ENCODE peak calls at places on chromosome 12, in six cellular contexts. Q, Z, B, C, K and U are unnamed samples.

GRCh38 chr12:1843641-1844005 is 23.3 kb downstream of the LRTM2 start:
- DNase-seq in C (peak), Q (no peak), Z (no peak), K (no peak), B (no peak), U (no peak)

GRCh38 chr12:58741226-58741625 is 179.1 kb downstream of the LRIG3 start:
- DNase-seq in B (no peak), C (no peak), K (no peak), Q (no peak), Z (no peak), U (no peak)

GRCh38 chr12:39587247-39587646 is 32.4 kb downstream of the ABCD2 start:
- DNase-seq in Z (no peak), B (no peak), K (peak), Q (no peak), C (peak), U (peak)

GRCh38 chr12:64883264-64884163 is 59.1 kb downstream of the TBC1D30 start:
- DNase-seq in K (peak), C (peak), B (no peak), Q (no peak), Z (no peak), U (no peak)

GRCh38 chr12:120668091-120668796 is 18.7 kb upstream of the MLEC start:
- DNase-seq in Q (no peak), K (no peak), Z (no peak), B (no peak), C (no peak), U (no peak)

GRCh38 chr12:62660763-62661162 is 194.1 kb downstream of the MON2 start:
- DNase-seq in Q (no peak), K (peak), Z (no peak), B (no peak), C (no peak), U (peak)

GRCh38 chr12:68824597-68825250 is 16.7 kb downstream of the MDM2 start:
- DNase-seq in B (no peak), Q (no peak), Z (no peak), C (no peak), K (no peak), U (no peak)

GRCh38 chr12:128109636-128110035 is 157.3 kb upstream of the TMEM132C start:
- DNase-seq in Z (no peak), C (no peak), K (no peak), Q (no peak), B (no peak), U (no peak)

GRCh38 chr12:21065845-21066244 is 65.1 kb upstream of the SLCO1B1 start:
- DNase-seq in K (peak), Z (no peak), C (peak), B (no peak), Q (no peak), U (peak)

GRCh38 chr12:76199808-76200207 is 115.3 kb upstream of the NAP1L1 start:
- DNase-seq in C (peak), Q (no peak), Z (no peak), B (no peak), K (no peak), U (peak)

GRCh38 chr12:5907812-5908211 is 37.2 kb downstream of the ANO2 start:
- DNase-seq in Q (no peak), C (no peak), Z (no peak), K (no peak), B (no peak), U (peak)

GRCh38 chr12:125092872-125093680 is 27.8 kb downstream of the AACS start:
- DNase-seq in Z (no peak), Q (no peak), B (peak), K (peak), C (no peak), U (peak)

GRCh38 chr12:18375131-18375530 is 113.8 kb downstream of the PIK3C2G start:
- DNase-seq in C (no peak), K (no peak), Z (no peak), B (no peak), Q (no peak), U (no peak)

GRCh38 chr12:124898200-124898950 is 16.1 kb downstream of the UBC start:
- DNase-seq in K (peak), C (peak), B (peak), Z (peak), Q (no peak), U (peak)

GRCh38 chr12:2501464-2502181 is 293.1 kb upstream of the FKBP4 start:
- DNase-seq in Z (no peak), B (peak), Q (no peak), K (no peak), C (no peak), U (no peak)

GRCh38 chr12:68532204-68532886 is 78.4 kb upstream of the RAP1B start:
- DNase-seq in B (no peak), C (no peak), K (no peak), Q (no peak), Z (no peak), U (no peak)

GRCh38 chr12:100871335-100871734 is 76.8 kb downstream of the ANO4 start:
- DNase-seq in C (no peak), Q (no peak), Z (no peak), K (no peak), B (no peak), U (no peak)

GRCh38 chr12:66235626-66236281 is 46.7 kb downstream of the IRAK3 start:
- DNase-seq in Q (no peak), B (no peak), K (peak), C (peak), Z (no peak), U (peak)

GRCh38 chr12:106243620-106244019 is 4.2 kb downstream of the CKAP4 start:
- DNase-seq in K (no peak), C (no peak), B (no peak), Q (no peak), Z (no peak), U (no peak)

GRCh38 chr12:51868821-51869489 is 18.9 kb upstream of the ANKRD33 start:
- DNase-seq in K (no peak), Q (no peak), B (no peak), Z (no peak), C (no peak), U (no peak)

GRCh38 chr12:51890135-51890464 is 2.2 kb downstream of the ANKRD33 start:
- DNase-seq in Z (no peak), B (no peak), K (no peak), Q (no peak), C (no peak), U (no peak)

GRCh38 chr12:75634244-75635222 is 123.1 kb upstream of the KRR1 start:
- DNase-seq in K (no peak), B (no peak), Q (no peak), C (no peak), Z (no peak), U (peak)

GRCh38 chr12:54419088-54419887 is at the start of gene ITGA5:
- DNase-seq in K (peak), Q (peak), C (peak), Z (peak), B (peak), U (peak)

GRCh38 chr12:34033628-34034296 is 11.5 kb downstream of the ALG10 start:
- DNase-seq in Q (no peak), B (no peak), C (peak), Z (no peak), K (peak), U (peak)

GRCh38 chr12:128783129-128783574 is 40.6 kb downstream of the SLC15A4 start:
- DNase-seq in Q (peak), C (no peak), B (no peak), K (no peak), Z (no peak), U (peak)

GRCh38 chr12:113396828-113397496 is 6.7 kb downstream of the SDS start:
- DNase-seq in K (no peak), Z (no peak), Q (no peak), B (no peak), C (no peak), U (no peak)

GRCh38 chr12:46701356-46701755 is 124.4 kb downstream of the SLC38A4 start:
- DNase-seq in Z (no peak), C (no peak), B (no peak), Q (no peak), K (no peak), U (no peak)

GRCh38 chr12:88237954-88238353 is 95.8 kb downstream of the TMTC3 start:
- DNase-seq in Q (no peak), B (no peak), C (no peak), K (peak), Z (no peak), U (peak)

GRCh38 chr12:89051065-89051677 is 301.1 kb downstream of the DUSP6 start:
- DNase-seq in K (peak), C (peak), Z (peak), Q (no peak), B (no peak), U (peak)

GRCh38 chr12:12353276-12353675 is 3.2 kb upstream of the MANSC1 start:
- DNase-seq in C (no peak), K (no peak), Z (no peak), Q (no peak), B (no peak), U (no peak)

GRCh38 chr12:12356467-12356885 is 402 bp upstream of the BORCS5 start:
- DNase-seq in B (no peak), Q (no peak), C (no peak), K (no peak), Z (no peak), U (no peak)

GRCh38 chr12:12349711-12350665 is at the start of gene MANSC1:
- DNase-seq in C (peak), K (peak), Z (peak), B (peak), Q (peak), U (peak)

GRCh38 chr12:12353807-12354206 is 3.1 kb upstream of the BORCS5 start:
- DNase-seq in B (no peak), Z (no peak), C (no peak), K (no peak), Q (peak), U (no peak)

GRCh38 chr12:12350868-12351463 is 924 bp upstream of the MANSC1 start:
- DNase-seq in B (no peak), K (peak), Z (no peak), C (no peak), Q (no peak), U (no peak)
- H3K4me3 ChIP-seq in B (no peak), K (peak), Z (no peak), C (peak), Q (no peak), U (no peak)

DNA sequence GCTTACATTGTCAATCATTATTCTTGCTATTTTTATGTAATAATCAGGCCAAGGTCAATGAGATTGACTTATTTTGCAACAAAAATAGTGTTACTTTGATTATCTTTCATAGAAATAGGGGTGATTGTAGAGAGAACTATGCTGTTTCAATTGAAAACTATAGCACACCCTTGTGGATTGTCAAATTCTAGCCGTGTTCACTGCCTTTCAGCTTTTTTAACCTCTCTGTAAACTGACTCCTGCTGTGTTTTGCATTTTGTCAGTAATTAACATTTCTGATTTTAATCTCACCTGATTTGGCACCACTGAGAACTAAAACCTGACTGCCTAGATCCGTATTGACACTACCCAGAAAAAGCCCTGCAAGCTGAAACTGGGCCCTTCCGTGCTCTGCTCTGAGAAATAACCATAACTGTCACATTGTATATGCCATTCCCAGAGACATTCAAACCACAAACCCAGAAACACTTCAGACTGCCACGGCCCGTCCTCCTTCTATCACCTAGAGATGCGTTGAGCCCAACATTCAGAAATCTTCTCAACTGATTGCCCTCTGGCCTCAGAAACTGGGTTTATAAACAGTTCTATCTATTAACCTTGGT is 26.6 kb upstream of the ETV6 start:
- DNase-seq in B (no peak), K (no peak), Z (no peak), Q (no peak), C (peak), U (no peak)
- TF ChIP-seq CTCF in B (peak), K (no peak), Z (no peak), Q (no peak), C (peak), U (peak)

GRCh38 chr12:123078114-123078465 is 72.8 kb downstream of the PITPNM2 start:
- DNase-seq in C (no peak), B (no peak), Z (no peak), K (no peak), Q (no peak), U (no peak)

GRCh38 chr12:123075591-123076171 is 75.2 kb downstream of the PITPNM2 start:
- DNase-seq in Q (peak), B (no peak), K (no peak), Z (no peak), C (peak), U (no peak)

GRCh38 chr12:123077298-123078113 is 73.4 kb downstream of the PITPNM2 start:
- DNase-seq in K (no peak), B (no peak), C (no peak), Q (no peak), Z (no peak), U (no peak)

GRCh38 chr12:123075092-123075491 is 75.8 kb downstream of the PITPNM2 start:
- DNase-seq in K (no peak), Q (no peak), C (no peak), B (no peak), Z (no peak), U (no peak)

DNA sequence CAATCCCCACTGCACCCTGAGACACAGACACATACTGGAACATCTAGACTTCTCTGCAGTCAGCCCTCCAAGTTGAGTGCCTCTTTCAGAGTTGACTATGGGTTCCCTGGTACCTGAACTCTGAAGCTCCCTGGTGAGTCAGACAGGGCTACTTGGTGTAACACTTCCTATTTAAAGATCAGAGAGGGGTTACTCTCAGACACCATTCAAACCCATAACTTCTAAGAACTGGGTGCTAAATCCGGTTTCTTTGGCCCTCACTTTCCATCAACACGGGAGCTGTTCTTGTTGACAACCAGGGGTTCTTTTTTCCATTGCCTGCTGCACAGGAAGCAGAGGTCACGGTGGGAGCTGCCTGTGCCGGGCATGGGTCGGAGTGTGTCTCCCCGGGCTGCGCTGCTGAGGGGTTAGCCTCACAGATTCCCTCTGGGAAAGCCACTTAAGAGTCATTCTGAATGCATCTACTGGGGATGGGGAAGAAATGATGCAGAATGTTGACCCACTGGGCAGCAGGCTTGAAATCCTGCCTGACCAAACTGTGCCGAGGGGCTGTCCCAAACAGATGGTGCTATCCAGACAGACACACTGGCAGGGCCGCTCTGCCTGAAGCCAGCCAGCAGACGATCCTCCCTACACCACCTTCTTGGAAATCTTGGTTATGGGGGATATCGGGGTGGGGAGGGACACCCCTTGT is 74.1 kb downstream of the PITPNM2 start:
- DNase-seq in Q (no peak), C (no peak), K (no peak), B (no peak), Z (no peak), U (no peak)
- H3K4me3 ChIP-seq in Q (no peak), C (no peak), K (no peak), B (no peak), Z (no peak), U (no peak)

DNA sequence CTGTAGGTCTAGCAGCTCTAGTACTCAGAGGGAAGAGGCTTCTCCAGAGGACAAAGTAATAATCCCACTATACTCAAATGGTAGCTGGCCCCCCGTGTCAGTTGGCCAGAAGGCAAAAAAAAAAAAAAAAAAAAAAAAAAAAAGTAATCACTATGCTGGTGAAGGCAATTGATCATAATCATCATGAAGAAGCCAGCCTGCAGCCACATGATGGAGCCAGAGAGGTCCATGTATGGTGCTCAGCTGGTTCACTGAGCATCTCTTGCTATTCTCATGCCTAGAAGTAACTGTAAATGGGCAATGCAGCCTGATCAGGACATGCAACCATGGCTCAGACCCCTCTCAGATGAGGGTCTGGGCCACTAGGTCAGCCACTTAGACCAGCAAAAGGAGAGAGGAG is 378.8 kb downstream of the MED13L start:
- DNase-seq in K (peak), Z (no peak), C (peak), Q (no peak), B (no peak), U (no peak)
- TF ChIP-seq CTCF in K (peak), Z (no peak), C (peak), Q (no peak), B (no peak), U (no peak)

DNA sequence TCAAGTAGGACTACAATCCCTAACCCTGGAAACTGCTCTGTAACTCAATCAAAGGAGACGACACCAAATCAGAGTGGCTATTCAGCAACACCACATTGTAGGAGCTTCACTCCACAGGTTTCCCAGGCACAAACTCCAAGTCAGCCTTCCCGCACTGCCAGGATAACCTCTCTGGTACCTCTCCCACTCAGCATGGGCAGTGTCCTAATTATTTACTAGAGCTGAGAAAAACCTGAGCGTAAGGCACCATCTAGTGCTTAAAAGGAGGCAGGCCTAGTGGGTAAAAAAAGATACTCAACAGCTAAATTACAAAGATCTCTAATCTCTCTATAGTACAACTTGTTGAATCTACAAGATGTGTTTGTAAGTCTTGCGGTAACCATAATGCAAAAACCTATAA is 36.1 kb downstream of the PARP11 start:
- DNase-seq in Z (no peak), C (no peak), B (no peak), Q (no peak), K (no peak), U (no peak)
- H3K4me3 ChIP-seq in Z (no peak), C (no peak), B (no peak), Q (no peak), K (no peak), U (no peak)

GRCh38 chr12:42824327-42824726 is 234.8 kb upstream of the PRICKLE1 start:
- DNase-seq in Z (no peak), K (no peak), B (no peak), Q (no peak), C (no peak), U (no peak)

GRCh38 chr12:42819801-42820200 is 230.3 kb upstream of the PRICKLE1 start:
- DNase-seq in Q (no peak), K (no peak), Z (no peak), C (no peak), B (no peak), U (no peak)

GRCh38 chr12:42823679-42824078 is 234.1 kb upstream of the PRICKLE1 start:
- DNase-seq in Z (no peak), B (no peak), K (no peak), C (no peak), Q (no peak), U (no peak)
- TF ChIP-seq CTCF in Z (no peak), B (no peak), K (no peak), C (no peak), Q (no peak), U (no peak)

GRCh38 chr12:109833307-109834189 is at the start of gene TRPV4:
- DNase-seq in Q (no peak), Z (no peak), K (no peak), C (peak), B (peak), U (peak)
- H3K4me3 ChIP-seq in Q (peak), Z (peak), K (no peak), C (peak), B (peak), U (peak)

GRCh38 chr12:29537292-29537691 is 39.8 kb upstream of the OVCH1 start:
- DNase-seq in B (no peak), Z (no peak), C (no peak), K (no peak), Q (no peak), U (peak)
- TF ChIP-seq CTCF in B (no peak), Z (no peak), C (no peak), K (no peak), Q (no peak), U (no peak)

DNA sequence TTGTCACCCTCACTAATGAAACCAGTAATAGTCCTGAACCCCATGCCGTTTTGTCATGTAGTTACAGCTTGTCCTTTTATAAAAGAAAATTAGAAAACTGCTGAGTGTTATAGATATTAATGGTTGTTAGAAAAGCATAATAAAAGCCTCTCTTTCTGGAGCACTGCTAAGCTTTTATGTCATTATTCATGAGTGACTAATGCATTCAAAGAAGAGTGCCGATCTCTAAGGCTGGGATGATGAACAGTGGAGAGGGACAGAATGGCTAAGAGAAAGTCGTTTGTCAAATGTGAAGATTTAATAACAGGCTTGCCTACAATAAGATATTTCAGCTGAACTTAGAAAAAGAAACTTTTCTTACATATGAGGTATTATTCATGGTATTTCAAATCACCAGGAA is 121.6 kb downstream of the MGAT4C start:
- DNase-seq in C (peak), Q (no peak), K (peak), B (no peak), Z (no peak), U (peak)
- H3K4me3 ChIP-seq in C (no peak), Q (no peak), K (no peak), B (no peak), Z (no peak), U (no peak)